ENCODE peak calls at places on chromosome 1, in four cellular contexts. T is HEK293T, G is A172, K is mucosa of gallbladder. E is an unnamed sample.

GRCh38 chr1:108009603-108010195 is 44.7 kb upstream of the VAV3 start:
- DNase-seq in K (no peak), G (peak; percentile 82), T (no peak), E (peak; percentile 30)

GRCh38 chr1:234643111-234643849 is 33.3 kb upstream of the IRF2BP2 start:
- DNase-seq in K (peak; percentile 74), G (no peak), T (no peak), E (peak; percentile 91)

GRCh38 chr1:224733021-224733911 is 117.1 kb downstream of the CNIH3 start:
- DNase-seq in T (no peak), K (no peak), G (peak; percentile 71), E (no peak)

GRCh38 chr1:75083223-75083622 is 51.0 kb upstream of the LHX8 start:
- DNase-seq in T (no peak), G (no peak), K (no peak), E (no peak)

GRCh38 chr1:59502009-59502691 is 205.3 kb downstream of the FGGY start:
- DNase-seq in G (peak; percentile 56), K (no peak), T (no peak), E (no peak)

GRCh38 chr1:201905234-201905890 is 16.7 kb downstream of the SHISA4 start:
- DNase-seq in G (no peak), T (no peak), K (no peak), E (no peak)

GRCh38 chr1:68953316-68953715 is 456.4 kb upstream of the DEPDC1 start:
- DNase-seq in K (no peak), T (no peak), G (no peak), E (no peak)

GRCh38 chr1:84479998-84480397 is 932 bp downstream of the RPF1 start:
- DNase-seq in G (no peak), T (no peak), K (no peak), E (no peak)

GRCh38 chr1:147496571-147496970 is 44.7 kb upstream of the BCL9 start:
- DNase-seq in G (peak; percentile 35), K (peak; percentile 28), T (peak; percentile 60), E (no peak)

GRCh38 chr1:1020000-1020404 is at the start of gene AGRN:
- DNase-seq in K (no peak), T (peak; percentile 72), G (no peak), E (no peak)

GRCh38 chr1:233441981-233442380 is 114.5 kb downstream of the MAP3K21 start:
- DNase-seq in G (no peak), T (no peak), K (no peak), E (no peak)

GRCh38 chr1:111904478-111905218 is 84.8 kb downstream of the KCND3 start:
- DNase-seq in K (no peak), T (no peak), G (peak; percentile 24), E (no peak)

GRCh38 chr1:203051841-203052324 is 25.6 kb downstream of the PPFIA4 start:
- DNase-seq in T (no peak), G (no peak), K (no peak), E (no peak)

GRCh38 chr1:172670791-172671190 is 11.9 kb downstream of the FASLG start:
- DNase-seq in G (no peak), K (no peak), T (no peak), E (no peak)

E was measured in epithelial cell of proximal tubule.